ENCODE peak calls at places on chromosomes 12 and 14, in four cellular contexts. One of them, this sample, is unnamed.

GRCh38 chr14:21860172-21860571 is 186.6 kb upstream of the OR4E1 start:
- DNase-seq in H1: peak
- DNase-seq in IMR-90: no peak
- DNase-seq in GM12878: no peak
- DNase-seq in this sample: peak

GRCh38 chr12:52389313-52390207 is 4.1 kb upstream of the KRT84 start:
- DNase-seq in H1: no peak
- DNase-seq in IMR-90: no peak
- DNase-seq in GM12878: no peak
- DNase-seq in this sample: no peak

GRCh38 chr12:119699199-119699765 is 31.3 kb downstream of the PRKAB1 start:
- DNase-seq in H1: no peak
- DNase-seq in IMR-90: no peak
- DNase-seq in GM12878: no peak
- DNase-seq in this sample: no peak

GRCh38 chr12:113889806-113890581 is 76.1 kb downstream of the RBM19 start:
- DNase-seq in H1: no peak
- DNase-seq in IMR-90: no peak
- DNase-seq in GM12878: no peak
- DNase-seq in this sample: no peak

GRCh38 chr14:101810897-101811620 is 49.5 kb downstream of the PPP2R5C start:
- DNase-seq in H1: no peak
- DNase-seq in IMR-90: peak
- DNase-seq in GM12878: no peak
- DNase-seq in this sample: no peak

GRCh38 chr12:26691234-26691970 is 141.6 kb downstream of the ITPR2 start:
- DNase-seq in H1: no peak
- DNase-seq in IMR-90: peak
- DNase-seq in GM12878: no peak
- DNase-seq in this sample: peak

GRCh38 chr12:6952860-6953416 is 1.8 kb downstream of the PTPN6 start:
- DNase-seq in H1: no peak
- DNase-seq in IMR-90: no peak
- DNase-seq in GM12878: no peak
- DNase-seq in this sample: no peak

GRCh38 chr12:21065845-21066244 is 65.1 kb upstream of the SLCO1B1 start:
- DNase-seq in H1: no peak
- DNase-seq in IMR-90: no peak
- DNase-seq in GM12878: no peak
- DNase-seq in this sample: no peak

GRCh38 chr12:89384050-89384749 is 31.9 kb upstream of the DUSP6 start:
- DNase-seq in H1: peak
- DNase-seq in IMR-90: peak
- DNase-seq in GM12878: no peak
- DNase-seq in this sample: no peak

GRCh38 chr14:92207012-92207927 is 85.5 kb downstream of the CPSF2 start:
- DNase-seq in H1: peak
- DNase-seq in IMR-90: no peak
- DNase-seq in GM12878: no peak
- DNase-seq in this sample: peak

GRCh38 chr12:114275937-114276785 is 129.8 kb downstream of the TBX5 start:
- DNase-seq in H1: no peak
- DNase-seq in IMR-90: peak
- DNase-seq in GM12878: no peak
- DNase-seq in this sample: no peak

GRCh38 chr12:65324551-65324950 is 46.1 kb downstream of the MSRB3 start:
- DNase-seq in H1: no peak
- DNase-seq in IMR-90: no peak
- DNase-seq in GM12878: no peak
- DNase-seq in this sample: no peak

GRCh38 chr12:116528067-116528466 is 31.1 kb upstream of the MAP1LC3B2 start:
- DNase-seq in H1: no peak
- DNase-seq in IMR-90: peak
- DNase-seq in GM12878: no peak
- DNase-seq in this sample: no peak

GRCh38 chr14:78403278-78403815 is 233.2 kb downstream of the NRXN3 start:
- DNase-seq in H1: peak
- DNase-seq in IMR-90: no peak
- DNase-seq in GM12878: peak
- DNase-seq in this sample: no peak

GRCh38 chr12:104460973-104461693 is 4.4 kb downstream of the CHST11 start:
- DNase-seq in H1: no peak
- DNase-seq in IMR-90: no peak
- DNase-seq in GM12878: no peak
- DNase-seq in this sample: no peak

GRCh38 chr12:9404469-9405260 is 196.5 kb upstream of the PZP start:
- DNase-seq in H1: no peak
- DNase-seq in IMR-90: no peak
- DNase-seq in GM12878: no peak
- DNase-seq in this sample: no peak

GRCh38 chr12:61757831-61758505 is 502.2 kb upstream of the USP15 start:
- DNase-seq in H1: no peak
- DNase-seq in IMR-90: no peak
- DNase-seq in GM12878: no peak
- DNase-seq in this sample: no peak

GRCh38 chr12:26678697-26679660 is 154.0 kb downstream of the ITPR2 start:
- DNase-seq in H1: no peak
- DNase-seq in IMR-90: peak
- DNase-seq in GM12878: no peak
- DNase-seq in this sample: no peak

GRCh38 chr12:96225003-96225855 is 31.1 kb downstream of the ELK3 start:
- DNase-seq in H1: no peak
- DNase-seq in IMR-90: no peak
- DNase-seq in GM12878: no peak
- DNase-seq in this sample: no peak

GRCh38 chr12:93080994-93081809 is 152.1 kb upstream of the EEA1 start:
- DNase-seq in H1: peak
- DNase-seq in IMR-90: peak
- DNase-seq in GM12878: no peak
- DNase-seq in this sample: no peak

GRCh38 chr14:75381642-75382041 is 46.2 kb upstream of the JDP2 start:
- DNase-seq in H1: no peak
- DNase-seq in IMR-90: no peak
- DNase-seq in GM12878: no peak
- DNase-seq in this sample: no peak

GRCh38 chr12:51887476-51888315 is at the start of gene ANKRD33:
- DNase-seq in H1: peak
- DNase-seq in IMR-90: no peak
- DNase-seq in GM12878: no peak
- DNase-seq in this sample: peak

GRCh38 chr12:77893918-77894317 is 63.2 kb downstream of the NAV3 start:
- DNase-seq in H1: no peak
- DNase-seq in IMR-90: peak
- DNase-seq in GM12878: no peak
- DNase-seq in this sample: no peak

GRCh38 chr14:101394374-101394773 is 166.9 kb upstream of the DIO3 start:
- DNase-seq in H1: no peak
- DNase-seq in IMR-90: no peak
- DNase-seq in GM12878: no peak
- DNase-seq in this sample: no peak

GRCh38 chr12:67617619-67618018 is 30.9 kb upstream of the DYRK2 start:
- DNase-seq in H1: no peak
- DNase-seq in IMR-90: no peak
- DNase-seq in GM12878: no peak
- DNase-seq in this sample: no peak

GRCh38 chr12:119461815-119462214 is 127.3 kb downstream of the CCDC60 start:
- DNase-seq in H1: no peak
- DNase-seq in IMR-90: no peak
- DNase-seq in GM12878: no peak
- DNase-seq in this sample: no peak

GRCh38 chr14:95229749-95230148 is 72.4 kb upstream of the DICER1 start:
- DNase-seq in H1: no peak
- DNase-seq in IMR-90: no peak
- DNase-seq in GM12878: no peak
- DNase-seq in this sample: no peak

GRCh38 chr12:43551971-43552559 is at the start of gene ADAMTS20:
- DNase-seq in H1: peak
- DNase-seq in IMR-90: peak
- DNase-seq in GM12878: no peak
- DNase-seq in this sample: peak

GRCh38 chr12:109160433-109160832 is 44.0 kb downstream of the ACACB start:
- DNase-seq in H1: no peak
- DNase-seq in IMR-90: no peak
- DNase-seq in GM12878: no peak
- DNase-seq in this sample: no peak
- TF ChIP-seq CTCF in H1: no peak
- TF ChIP-seq CTCF in IMR-90: no peak
- TF ChIP-seq CTCF in GM12878: no peak
- TF ChIP-seq CTCF in this sample: no peak

GRCh38 chr14:46250113-46250703 is 401.4 kb downstream of the RPL10L start:
- DNase-seq in H1: no peak
- DNase-seq in IMR-90: no peak
- DNase-seq in GM12878: no peak
- DNase-seq in this sample: no peak
- TF ChIP-seq CHD1 in H1: no peak
- TF ChIP-seq CHD1 in IMR-90: no peak
- TF ChIP-seq CHD1 in GM12878: no peak
- TF ChIP-seq CHD1 in this sample: no peak

GRCh38 chr12:69676257-69677012 is 22.7 kb downstream of the BEST3 start:
- DNase-seq in H1: no peak
- DNase-seq in IMR-90: peak
- DNase-seq in GM12878: no peak
- DNase-seq in this sample: no peak
- TF ChIP-seq CTCF in H1: no peak
- TF ChIP-seq CTCF in IMR-90: peak
- TF ChIP-seq CTCF in GM12878: no peak
- TF ChIP-seq CTCF in this sample: no peak

GRCh38 chr12:49489154-49489553 is 49.7 kb upstream of the KCNH3 start:
- DNase-seq in H1: no peak
- DNase-seq in IMR-90: no peak
- DNase-seq in GM12878: no peak
- DNase-seq in this sample: no peak

GRCh38 chr12:49487605-49488004 is 51.2 kb upstream of the KCNH3 start:
- DNase-seq in H1: no peak
- DNase-seq in IMR-90: no peak
- DNase-seq in GM12878: peak
- DNase-seq in this sample: no peak

GRCh38 chr12:49491823-49492222 is 47.0 kb upstream of the KCNH3 start:
- DNase-seq in H1: no peak
- DNase-seq in IMR-90: no peak
- DNase-seq in GM12878: no peak
- DNase-seq in this sample: no peak

GRCh38 chr12:49489720-49490119 is 49.1 kb upstream of the KCNH3 start:
- DNase-seq in H1: no peak
- DNase-seq in IMR-90: peak
- DNase-seq in GM12878: no peak
- DNase-seq in this sample: no peak
- TF ChIP-seq CHD1 in H1: no peak
- TF ChIP-seq CHD1 in IMR-90: no peak
- TF ChIP-seq CHD1 in GM12878: no peak
- TF ChIP-seq CHD1 in this sample: no peak

This sample was measured in K562.